ENCODE peak calls at places on chromosome 2, in six cellular contexts. F is endothelial cell of umbilical vein, S is NB4, W is breast epithelium, B is HepG2, M is uterus. P is an unnamed sample.
A peak's percentile ranks its signal among the peaks of the same experiment; 100 is the strongest.

GRCh38 chr2:99949963-99950362 is 192.4 kb downstream of the AFF3 start:
- DNase-seq in F (no peak), S (no peak), W (no peak), B (no peak), M (no peak), P (no peak)

GRCh38 chr2:17460401-17461086 is 57.7 kb downstream of the RAD51AP2 start:
- DNase-seq in F (no peak), S (no peak), W (no peak), B (no peak), M (no peak), P (no peak)

GRCh38 chr2:38446418-38446817 is 69.3 kb upstream of the ATL2 start:
- DNase-seq in F (no peak), S (no peak), W (no peak), B (no peak), M (no peak), P (no peak)

GRCh38 chr2:88091943-88092342 is 24.3 kb downstream of the SMYD1 start:
- DNase-seq in F (no peak), S (peak; percentile 92), W (no peak), B (no peak), M (no peak), P (no peak)

GRCh38 chr2:28981016-28981441 is at the start of gene TOGARAM2:
- DNase-seq in F (no peak), S (no peak), W (no peak), B (peak; percentile 23), M (peak; percentile 31), P (no peak)

GRCh38 chr2:88692187-88692586 is 714 bp downstream of the RPIA start:
- DNase-seq in F (no peak), S (peak; percentile 73), W (no peak), B (peak; percentile 32), M (no peak), P (peak; percentile 23)

GRCh38 chr2:192053921-192054320 is 140.8 kb downstream of the TMEFF2 start:
- DNase-seq in F (no peak), S (no peak), W (no peak), B (no peak), M (no peak), P (no peak)

GRCh38 chr2:222492683-222493082 is 68.3 kb downstream of the SGPP2 start:
- DNase-seq in F (no peak), S (no peak), W (no peak), B (peak; percentile 55), M (no peak), P (no peak)

GRCh38 chr2:100869146-100869545 is 49.2 kb downstream of the NPAS2 start:
- DNase-seq in F (no peak), S (no peak), W (no peak), B (no peak), M (no peak), P (no peak)

GRCh38 chr2:163465440-163465839 is 270.4 kb downstream of the FIGN start:
- DNase-seq in F (no peak), S (peak; percentile 80), W (no peak), B (no peak), M (no peak), P (no peak)

GRCh38 chr2:38622210-38622609 is 19.5 kb upstream of the HNRNPLL start:
- DNase-seq in F (no peak), S (peak; percentile 89), W (no peak), B (no peak), M (no peak), P (no peak)

GRCh38 chr2:46257476-46257875 is 39.7 kb upstream of the EPAS1 start:
- DNase-seq in F (peak; percentile 95), S (no peak), W (no peak), B (no peak), M (no peak), P (no peak)

GRCh38 chr2:105880637-105881036 is 135.9 kb downstream of the NCK2 start:
- DNase-seq in F (no peak), S (no peak), W (no peak), B (no peak), M (no peak), P (no peak)

GRCh38 chr2:204205548-204205947 is 269.0 kb downstream of the ICOS start:
- DNase-seq in F (no peak), S (no peak), W (no peak), B (no peak), M (no peak), P (peak; percentile 39)

GRCh38 chr2:215969131-215969841 is 44.1 kb downstream of the MREG start:
- DNase-seq in F (no peak), S (no peak), W (no peak), B (no peak), M (no peak), P (no peak)

GRCh38 chr2:217797661-217798069 is 205.1 kb downstream of the TNS1 start:
- DNase-seq in F (no peak), S (no peak), W (no peak), B (no peak), M (no peak), P (peak; percentile 36)

DNA sequence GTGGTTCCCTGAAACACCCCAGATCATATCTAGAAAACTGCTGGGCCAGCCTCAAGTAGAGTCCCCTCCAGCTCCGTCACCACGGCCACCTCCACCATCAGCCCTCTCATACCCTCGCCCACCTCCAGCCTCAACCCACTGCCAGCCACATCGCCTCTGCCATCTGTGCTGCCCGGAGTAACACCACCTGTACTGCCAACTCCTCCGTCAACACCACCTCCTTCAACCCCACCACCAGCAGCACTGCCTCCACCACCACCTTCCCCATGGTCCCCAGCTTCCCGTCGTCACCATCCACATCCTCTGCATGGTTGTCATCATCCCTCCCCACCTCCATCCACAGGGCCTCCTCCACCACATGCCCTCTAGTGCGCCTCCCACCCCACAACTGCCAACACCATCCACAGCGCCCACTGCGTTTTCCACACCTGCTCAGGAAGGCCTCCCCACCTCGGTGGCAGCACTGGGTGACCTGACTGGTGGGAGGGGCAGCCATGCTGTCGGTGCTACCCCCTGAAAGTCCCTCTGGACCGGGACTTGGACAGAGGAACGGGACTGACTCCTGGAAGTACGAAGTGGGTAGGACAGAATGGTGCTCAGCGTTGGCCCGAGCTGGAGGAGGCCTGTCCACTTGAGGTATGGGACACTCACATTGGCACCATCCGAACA is 1.6 kb downstream of the SNED1 start:
- DNase-seq in F (no peak), S (no peak), W (peak; percentile 49), B (no peak), M (no peak), P (peak; percentile 85)
- H3K4me3 ChIP-seq in F (no peak overlapping the region), S (no peak overlapping the region), W (peak overlapping the region; percentile 97), B (no peak overlapping the region), M (peak overlapping the region; percentile 74), P (no peak overlapping the region)

GRCh38 chr2:118086024-118086633 is 2.1 kb upstream of the INSIG2 start:
- DNase-seq in F (no peak), S (no peak), W (no peak), B (peak; percentile 90), M (no peak), P (no peak)

GRCh38 chr2:118089015-118089800 is 937 bp downstream of the INSIG2 start:
- DNase-seq in F (peak; percentile 80), S (peak; percentile 51), W (no peak), B (peak; percentile 89), M (peak; percentile 19), P (no peak)

GRCh38 chr2:118091140-118091478 is 2.8 kb downstream of the INSIG2 start:
- DNase-seq in F (no peak), S (no peak), W (no peak), B (peak; percentile 13), M (no peak), P (no peak)

GRCh38 chr2:118090387-118091139 is 2.3 kb downstream of the INSIG2 start:
- DNase-seq in F (peak; percentile 27), S (no peak), W (no peak), B (peak; percentile 41), M (no peak), P (no peak)

DNA sequence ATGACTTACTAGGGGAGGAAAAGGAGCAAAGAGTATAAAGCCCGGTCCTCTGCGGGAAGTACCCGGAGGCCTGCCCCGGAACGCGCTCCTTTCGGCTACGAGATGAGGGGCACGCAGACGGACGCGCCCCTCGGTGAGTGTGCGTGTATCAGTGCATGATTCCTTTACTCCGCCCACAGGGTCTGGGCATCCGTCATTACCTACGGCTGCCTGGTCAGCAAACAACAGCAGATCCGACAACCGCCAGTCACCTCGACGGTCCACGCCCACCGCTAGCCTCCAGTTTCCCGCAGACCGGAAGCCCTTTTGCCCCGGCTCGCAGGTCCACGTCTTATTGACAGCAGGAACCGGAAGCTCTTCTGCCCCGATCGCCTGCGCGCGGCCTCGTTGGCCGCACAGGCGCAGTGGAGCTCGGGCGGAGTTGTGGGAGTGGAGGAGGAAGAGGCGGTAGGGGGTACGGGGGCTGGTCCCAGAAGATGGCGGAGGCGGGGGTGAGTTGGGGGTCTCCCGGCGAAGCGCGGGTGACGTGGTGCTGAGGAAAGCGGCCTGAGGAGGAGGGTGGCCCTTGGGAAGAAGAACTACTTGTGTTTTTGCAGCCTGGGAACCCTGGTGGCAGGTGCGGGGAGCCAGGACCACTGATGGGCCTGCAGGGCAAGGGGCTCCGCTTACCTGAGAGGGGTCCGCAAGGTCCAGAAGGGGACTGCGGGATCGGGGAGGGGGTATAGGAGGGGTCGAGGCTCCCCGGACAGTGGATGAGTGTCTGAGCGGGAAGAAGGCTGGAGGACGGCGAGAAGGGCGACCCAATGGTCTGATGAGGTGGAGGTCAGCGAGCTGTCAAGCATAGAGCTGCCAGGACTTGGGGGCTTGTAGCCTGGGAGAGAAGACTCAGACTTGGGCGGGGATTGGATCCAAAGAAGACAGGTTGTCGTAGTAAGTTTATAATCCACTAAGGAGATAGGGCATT is at the start of gene INSIG2:
- DNase-seq in F (peak; percentile 89), S (peak; percentile 99), W (peak; percentile 91), B (peak; percentile 99), M (peak; percentile 92), P (peak; percentile 97)
- TF ChIP-seq POLR2A in F (peak; percentile 40), S (peak; percentile 42), W (peak; percentile 46), B (peak; percentile 94), M (no peak), P (no peak)

GRCh38 chr2:230827774-230828271 is 36.9 kb upstream of the ITM2C start:
- DNase-seq in F (no peak), S (no peak), W (no peak), B (no peak), M (no peak), P (no peak)
- H3K4me3 ChIP-seq in F (no peak overlapping the region), S (no peak overlapping the region), W (peak overlapping the region; percentile 70), B (no peak overlapping the region), M (no peak overlapping the region), P (no peak overlapping the region)

DNA sequence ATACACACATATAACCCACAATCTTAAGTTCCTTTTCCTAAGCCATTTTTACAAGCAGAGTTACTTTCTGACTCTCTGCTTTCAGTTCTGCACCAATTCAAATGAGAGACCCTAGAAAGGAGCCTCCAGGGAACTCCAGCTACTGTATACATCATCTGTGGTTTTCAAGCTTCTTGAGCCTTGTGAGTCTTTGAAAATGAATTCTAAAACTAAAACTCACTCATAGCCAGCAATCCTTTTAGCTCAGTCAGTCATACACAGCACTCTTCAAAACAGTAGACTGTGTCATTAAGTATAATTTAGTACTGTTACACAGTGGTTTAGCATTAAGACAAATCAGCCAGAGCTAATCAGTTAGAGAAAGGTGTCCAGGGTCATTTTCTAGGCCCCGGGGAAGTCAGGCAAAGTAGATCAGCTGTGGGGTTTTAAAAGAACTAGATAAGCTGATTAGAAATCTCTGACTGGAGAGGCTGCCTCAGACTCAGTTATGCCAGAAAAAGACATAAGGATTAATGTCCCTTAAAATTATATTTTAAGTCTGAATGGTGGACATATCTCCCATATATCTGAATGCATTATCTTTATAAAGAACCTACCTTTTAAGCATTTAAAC is 322.1 kb upstream of the THUMPD2 start:
- DNase-seq in F (no peak), S (peak; percentile 5), W (no peak), B (no peak), M (no peak), P (no peak)
- TF ChIP-seq POLR2A in F (no peak), S (no peak), W (no peak), B (no peak), M (no peak), P (no peak)

P was measured in lower leg skin.